ENCODE peak calls at places on chromosome 17, in eight cellular contexts. H, Z, K, M, W, C, J and N are unnamed samples. For H3K27me3, the result is how much of the 10 kb centered on the place peaks cover.

GRCh38 chr17:80262291-80262690 is 1.6 kb downstream of the RNF213 start:
- DNase-seq in M (no peak), K (no peak), W (no peak), J (no peak), Z (no peak), C (no peak), H (no peak), N (no peak)

GRCh38 chr17:55576237-55576998 is 65.2 kb upstream of the SMIM36 start:
- DNase-seq in M (no peak), K (peak), C (no peak), H (no peak), J (peak), W (no peak), Z (peak), N (no peak)

GRCh38 chr17:16924701-16925440 is 47.0 kb downstream of the TNFRSF13B start:
- DNase-seq in H (no peak), J (no peak), Z (no peak), M (no peak), C (no peak), K (no peak), W (no peak), N (no peak)

GRCh38 chr17:64152428-64153125 is 22.6 kb upstream of the ERN1 start:
- DNase-seq in Z (no peak), M (no peak), H (no peak), W (no peak), K (no peak), J (no peak), C (no peak), N (no peak)

GRCh38 chr17:19867654-19868395 is at the start of gene ULK2:
- DNase-seq in W (peak), J (no peak), H (peak), Z (peak), K (peak), C (no peak), M (peak), N (peak)

GRCh38 chr17:64218066-64218465 is 45.0 kb downstream of the TEX2 start:
- DNase-seq in M (no peak), J (peak), K (no peak), H (no peak), W (no peak), C (no peak), Z (no peak), N (no peak)

GRCh38 chr17:36185416-36185815 is 9.0 kb upstream of the TBC1D3B start:
- DNase-seq in W (no peak), M (no peak), K (no peak), J (no peak), H (no peak), Z (no peak), C (no peak), N (no peak)

GRCh38 chr17:55121268-55121667 is 143.5 kb upstream of the HLF start:
- DNase-seq in K (no peak), J (no peak), C (no peak), H (no peak), W (no peak), Z (no peak), M (no peak), N (no peak)

GRCh38 chr17:74860999-74861553 is 1.4 kb upstream of the GRIN2C start:
- DNase-seq in M (no peak), K (no peak), H (no peak), Z (no peak), J (no peak), W (no peak), C (no peak), N (no peak)

GRCh38 chr17:39213852-39214251 is 11.9 kb downstream of the STAC2 start:
- DNase-seq in K (no peak), W (no peak), M (no peak), H (peak), C (no peak), J (no peak), Z (no peak), N (peak)

GRCh38 chr17:17156511-17156910 is 49.6 kb downstream of the PLD6 start:
- DNase-seq in H (no peak), K (no peak), Z (no peak), M (no peak), J (no peak), C (no peak), W (no peak), N (no peak)

GRCh38 chr17:78307887-78308633 is 51.8 kb downstream of the SOCS3 start:
- DNase-seq in M (peak), J (no peak), C (no peak), K (no peak), Z (no peak), W (peak), H (no peak), N (peak)

GRCh38 chr17:44322236-44322895 is 2.3 kb downstream of the SLC25A39 start:
- DNase-seq in Z (no peak), M (no peak), J (no peak), K (no peak), W (no peak), C (no peak), H (no peak), N (no peak)

GRCh38 chr17:61338000-61338864 is 61.4 kb upstream of the TBX2 start:
- DNase-seq in M (no peak), K (peak), H (no peak), Z (peak), C (no peak), W (no peak), J (no peak), N (no peak)

GRCh38 chr17:19570497-19571151 is 37.0 kb downstream of the SLC47A1 start:
- DNase-seq in H (no peak), K (no peak), J (no peak), C (no peak), Z (no peak), W (no peak), M (no peak), N (no peak)

GRCh38 chr17:44961921-44962350 is 6.2 kb downstream of the C1QL1 start:
- DNase-seq in M (no peak), K (no peak), H (no peak), J (no peak), C (no peak), Z (no peak), W (no peak), N (no peak)

GRCh38 chr17:78125976-78126894 is 2.3 kb downstream of the TMC6 start:
- DNase-seq in Z (no peak), K (peak), W (no peak), J (no peak), C (no peak), M (no peak), H (no peak), N (no peak)

GRCh38 chr17:17573912-17574311 is 17.6 kb downstream of the PEMT start:
- DNase-seq in C (no peak), W (no peak), J (no peak), H (no peak), K (no peak), Z (peak), M (no peak), N (no peak)

GRCh38 chr17:32941419-32942032 is 13.6 kb downstream of the TMEM98 start:
- DNase-seq in C (no peak), Z (no peak), W (no peak), M (no peak), K (no peak), J (no peak), H (no peak), N (no peak)

GRCh38 chr17:76670708-76671122 is 27.2 kb upstream of the ST6GALNAC1 start:
- DNase-seq in M (no peak), C (no peak), W (no peak), H (no peak), J (no peak), K (no peak), Z (no peak), N (no peak)

GRCh38 chr17:57869599-57870282 is 19.9 kb upstream of the MRPS23 start:
- DNase-seq in K (no peak), J (no peak), M (no peak), H (no peak), C (no peak), Z (no peak), W (no peak), N (peak)

DNA sequence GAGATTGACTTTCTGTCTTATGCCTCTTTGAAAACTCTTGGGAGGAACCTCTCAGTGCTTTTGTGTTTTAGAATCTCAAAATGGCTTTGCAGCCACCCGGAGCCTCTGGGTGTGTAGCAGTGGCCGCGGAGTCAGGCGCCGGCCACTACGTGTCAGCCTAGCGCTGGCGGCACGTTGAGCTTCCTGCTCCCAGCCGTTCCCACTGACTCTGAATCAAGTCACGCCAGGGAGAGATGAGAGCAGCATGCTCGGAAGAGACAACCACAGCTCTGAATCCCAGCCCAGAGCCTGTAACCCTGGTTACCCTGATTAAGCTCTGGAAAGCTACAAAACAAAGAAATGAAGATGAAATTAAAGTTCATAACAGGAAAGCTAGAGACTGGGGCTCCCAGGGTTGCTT is 97.4 kb upstream of the CACNG5 start:
- DNase-seq in W (peak), J (no peak), Z (peak), H (no peak), K (peak), C (no peak), M (peak), N (no peak)
- TF ChIP-seq CTCF in W (no peak), J (no peak), Z (no peak), H (no peak), K (peak), C (no peak), M (no peak), N (no peak)

GRCh38 chr17:42780816-42781638 is 617 bp downstream of the WNK4 start:
- DNase-seq in C (no peak), Z (no peak), W (no peak), H (no peak), M (no peak), J (no peak), K (no peak), N (no peak)

GRCh38 chr17:42783062-42783777 is 2.8 kb downstream of the WNK4 start:
- DNase-seq in Z (no peak), J (no peak), K (no peak), C (no peak), M (no peak), W (no peak), H (no peak), N (no peak)

GRCh38 chr17:42783778-42784138 is 3.3 kb downstream of the WNK4 start:
- DNase-seq in J (no peak), K (no peak), Z (no peak), W (no peak), H (no peak), M (no peak), C (no peak), N (no peak)

GRCh38 chr17:42781639-42782401 is 1.4 kb downstream of the WNK4 start:
- DNase-seq in C (no peak), K (no peak), J (no peak), Z (no peak), H (peak), M (no peak), W (no peak), N (no peak)

GRCh38 chr17:42782402-42783061 is 2.1 kb downstream of the WNK4 start:
- DNase-seq in J (no peak), C (no peak), H (no peak), W (no peak), Z (no peak), K (no peak), M (no peak), N (no peak)
- H3K27me3 ChIP-seq in J (under half), C (under half), H (half or more), W (under half), Z (under half), K (half or more), M (under half), N (half or more)

DNA sequence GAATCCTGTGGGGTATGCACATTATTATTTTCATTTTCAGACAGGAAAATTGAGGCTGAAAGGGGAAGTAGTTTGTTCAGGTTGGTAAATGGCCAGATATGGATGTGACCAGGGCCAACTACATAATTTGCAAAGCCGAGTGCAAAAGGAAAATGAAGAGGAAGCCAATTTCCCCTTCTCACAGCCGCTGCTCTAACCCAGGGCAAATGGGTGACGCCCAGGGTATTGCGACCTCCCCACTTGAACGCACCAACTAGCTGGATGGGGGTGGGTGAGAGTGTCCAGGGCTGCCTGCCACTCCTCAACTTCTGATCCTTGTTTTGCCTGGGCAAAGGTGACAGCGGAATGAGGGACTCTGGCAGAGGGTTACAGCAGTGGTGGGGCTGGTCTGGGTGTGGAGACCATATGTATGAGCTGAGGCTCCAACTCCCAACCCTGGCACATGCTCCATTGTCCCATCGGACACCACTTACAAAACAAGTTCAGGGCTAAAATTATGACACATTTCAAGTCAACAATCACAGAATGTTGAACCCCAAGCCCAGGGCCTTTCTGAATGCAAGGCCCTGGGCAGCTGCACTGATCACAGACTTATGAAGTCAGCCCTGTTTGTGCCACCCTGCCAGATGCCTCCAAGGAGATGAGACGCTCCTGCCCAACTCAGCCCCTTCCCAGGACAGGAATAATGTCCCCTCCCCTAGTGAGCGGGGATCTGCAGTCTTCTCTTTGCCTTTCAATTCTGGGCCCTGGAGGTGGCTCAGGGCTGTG is 1.7 kb downstream of the ANKRD40CL start:
- DNase-seq in C (no peak), K (no peak), J (peak), H (no peak), M (no peak), W (no peak), Z (no peak), N (no peak)
- TF ChIP-seq POLR2A in C (no peak), K (no peak), J (no peak), H (no peak), M (no peak), W (no peak), Z (no peak), N (no peak)

GRCh38 chr17:69518951-69519350 is 104.5 kb downstream of the MAP2K6 start:
- DNase-seq in C (no peak), M (no peak), J (no peak), K (no peak), Z (no peak), H (no peak), W (no peak), N (no peak)

GRCh38 chr17:69523252-69523861 is 108.9 kb downstream of the MAP2K6 start:
- DNase-seq in Z (no peak), J (peak), M (peak), C (no peak), W (peak), H (no peak), K (no peak), N (peak)

GRCh38 chr17:69528035-69528434 is 113.5 kb downstream of the MAP2K6 start:
- DNase-seq in J (no peak), W (no peak), C (no peak), H (no peak), K (no peak), Z (no peak), M (no peak), N (no peak)

GRCh38 chr17:69525920-69526841 is 111.7 kb downstream of the MAP2K6 start:
- DNase-seq in C (no peak), W (peak), M (peak), H (peak), J (no peak), Z (peak), K (no peak), N (peak)

DNA sequence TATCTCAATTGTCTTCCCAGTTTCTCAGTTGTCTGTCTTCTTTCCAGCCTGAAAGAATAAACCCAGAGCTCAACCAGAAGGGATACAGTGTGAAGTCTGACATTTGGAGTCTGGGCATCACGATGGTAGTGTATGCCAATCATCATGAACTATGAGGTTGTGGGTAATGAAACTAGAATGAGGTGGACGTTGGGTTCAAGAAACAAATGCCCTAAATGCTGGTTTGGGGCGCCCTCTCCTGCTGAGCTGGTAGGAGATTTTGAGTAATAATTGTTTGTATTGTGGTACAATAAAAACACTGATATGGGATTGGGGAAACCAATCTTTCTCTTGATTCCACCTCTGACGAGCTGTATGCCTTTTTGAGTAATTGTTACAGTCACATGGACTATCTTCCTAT is 110.4 kb downstream of the MAP2K6 start:
- DNase-seq in Z (no peak), K (no peak), W (no peak), H (no peak), J (no peak), M (no peak), C (no peak), N (no peak)
- TF ChIP-seq CTCF in Z (no peak), K (no peak), W (no peak), H (no peak), J (no peak), M (no peak), C (no peak), N (no peak)

GRCh38 chr17:48550313-48551205 is 5.7 kb upstream of the HOXB2 start:
- DNase-seq in M (no peak), K (no peak), J (no peak), W (peak), C (no peak), Z (no peak), H (no peak), N (no peak)

GRCh38 chr17:48548687-48549621 is 4.0 kb upstream of the HOXB2 start:
- DNase-seq in W (no peak), Z (no peak), H (no peak), J (no peak), C (no peak), K (no peak), M (no peak), N (no peak)

GRCh38 chr17:48551206-48551597 is 6.3 kb upstream of the HOXB2 start:
- DNase-seq in K (no peak), C (no peak), Z (no peak), H (no peak), M (no peak), W (no peak), J (no peak), N (no peak)

GRCh38 chr17:48547839-48548686 is 3.2 kb upstream of the HOXB2 start:
- DNase-seq in K (no peak), M (no peak), Z (no peak), C (no peak), H (no peak), J (no peak), W (no peak), N (no peak)

DNA sequence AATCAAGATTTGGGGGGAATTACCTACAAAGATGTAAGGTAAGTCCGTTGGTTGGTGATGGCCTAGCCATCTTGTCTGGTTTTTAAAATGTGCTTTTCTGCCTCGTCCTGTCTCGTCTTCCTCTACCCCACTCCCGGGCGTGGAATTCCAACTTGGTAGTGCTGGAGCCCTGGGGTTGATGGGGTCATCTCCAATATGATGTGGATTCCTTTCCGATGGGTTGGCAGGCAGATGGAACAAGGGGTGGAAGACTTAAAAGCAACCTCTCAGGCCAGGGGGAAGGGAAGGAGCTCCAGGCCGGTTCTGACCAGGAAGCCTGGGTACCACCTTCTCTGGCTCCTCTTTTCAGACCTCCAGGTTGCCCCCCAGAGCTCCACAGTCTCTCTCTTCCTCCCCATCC is 5.0 kb upstream of the HOXB2 start:
- DNase-seq in J (no peak), K (no peak), M (no peak), W (no peak), C (no peak), H (no peak), Z (no peak), N (no peak)
- H3K27me3 ChIP-seq in J (under half), K (half or more), M (under half), W (under half), C (under half), H (under half), Z (under half), N (under half)

DNA sequence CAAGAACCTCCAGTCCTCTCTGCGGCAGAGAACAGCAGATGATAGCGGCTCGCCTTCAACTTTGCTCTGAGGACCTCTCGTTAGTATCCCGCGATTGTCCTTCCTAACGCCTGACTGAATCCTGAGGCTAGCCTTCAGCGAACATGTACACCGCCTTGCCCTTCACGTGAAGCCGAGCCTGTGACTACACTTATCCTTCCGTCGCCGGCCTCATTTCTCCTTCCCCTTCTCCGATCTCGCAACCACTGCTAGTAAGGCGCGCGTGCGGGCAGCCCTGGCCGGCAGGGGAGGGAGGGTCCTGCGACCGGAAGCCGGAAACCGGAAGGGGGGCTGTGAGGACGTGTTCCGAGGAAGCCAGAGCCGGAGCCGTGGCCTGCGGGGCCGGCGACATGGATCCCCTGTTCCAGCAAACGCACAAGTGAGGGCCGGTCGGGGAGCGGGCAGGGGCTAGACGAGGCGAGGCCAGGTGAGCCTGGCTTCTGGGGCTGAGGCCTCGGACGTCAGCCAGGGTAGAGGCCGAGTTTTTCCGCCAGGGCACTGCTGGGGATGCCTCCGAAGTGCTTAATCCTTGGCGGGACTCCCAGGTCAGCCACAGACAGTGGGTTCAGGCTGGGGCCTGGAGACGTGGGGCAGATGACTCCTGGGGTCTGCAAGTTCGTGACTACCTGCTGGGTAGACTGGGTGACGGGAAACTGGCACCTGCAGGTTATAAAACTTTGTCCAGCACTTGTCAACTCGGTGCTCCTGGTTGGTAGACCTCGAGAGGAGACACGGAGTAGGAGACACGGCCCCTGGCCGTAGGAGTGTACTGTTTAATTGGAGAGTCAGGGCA is at the start of gene GOSR2:
- DNase-seq in C (no peak), Z (peak), K (peak), W (peak), M (peak), J (peak), H (peak), N (peak)
- TF ChIP-seq POLR2A in C (peak), Z (peak), K (peak), W (no peak), M (peak), J (peak), H (no peak), N (peak)